ENCODE peak calls at places on chromosomes 5 and 9, in five cellular contexts. J is BJ, K is cardiac muscle cell, T is A549, Z is dorsolateral prefrontal cortex. M is an unnamed sample.

GRCh38 chr9:74285075-74285474 is 212.1 kb upstream of the RORB start:
- DNase-seq in T (no peak), K (peak; percentile 19), J (no peak), Z (no peak), M (no peak)

GRCh38 chr9:99112750-99113417 is 8.0 kb downstream of the TGFBR1 start:
- DNase-seq in T (no peak), J (no peak), K (no peak), Z (no peak), M (no peak)

GRCh38 chr9:14351206-14351605 is 37.3 kb upstream of the NFIB start:
- DNase-seq in K (no peak), J (no peak), T (no peak), Z (no peak), M (no peak)

GRCh38 chr5:56415356-56415765 is 182.2 kb upstream of the ANKRD55 start:
- DNase-seq in K (no peak), J (peak; percentile 28), Z (no peak), T (no peak), M (no peak)

GRCh38 chr5:158126442-158127399 is 267.8 kb upstream of the CLINT1 start:
- DNase-seq in Z (no peak), K (no peak), T (no peak), J (no peak), M (no peak)

GRCh38 chr9:130770679-130771442 is 64.2 kb upstream of the ABL1 start:
- DNase-seq in J (no peak), T (peak; percentile 71), Z (no peak), K (peak; percentile 62), M (peak; percentile 59)

GRCh38 chr9:76180541-76180940 is 213.7 kb downstream of the RFK start:
- DNase-seq in K (no peak), Z (no peak), J (no peak), T (no peak), M (no peak)

GRCh38 chr5:125992050-125992449 is 431.2 kb upstream of the GRAMD2B start:
- DNase-seq in K (no peak), J (no peak), Z (no peak), T (no peak), M (no peak)

GRCh38 chr9:38358390-38359296 is 33.9 kb upstream of the ALDH1B1 start:
- DNase-seq in T (no peak), J (no peak), Z (no peak), K (no peak), M (no peak)

GRCh38 chr5:139262414-139263139 is 31.0 kb upstream of the MATR3 start:
- DNase-seq in Z (peak; percentile 90), J (peak; percentile 31), T (peak; percentile 97), K (peak; percentile 94), M (peak; percentile 75)

GRCh38 chr5:1298723-1299510 is 4.0 kb upstream of the TERT start:
- DNase-seq in Z (peak; percentile 21), J (no peak), T (no peak), K (no peak), M (no peak)

GRCh38 chr9:8437878-8438277 is 638.3 kb upstream of the DMAC1 start:
- DNase-seq in Z (no peak), T (no peak), J (no peak), K (peak; percentile 59), M (no peak)

GRCh38 chr5:151757233-151758140 is 944 bp downstream of the ATOX1 start:
- DNase-seq in T (no peak), Z (no peak), K (no peak), J (no peak), M (no peak)

GRCh38 chr9:133707065-133707760 is 30.9 kb downstream of the SARDH start:
- DNase-seq in K (no peak), Z (no peak), T (no peak), J (no peak), M (no peak)

GRCh38 chr9:72262063-72262462 is 102.9 kb downstream of the ZFAND5 start:
- DNase-seq in K (no peak), T (no peak), J (no peak), Z (no peak), M (no peak)

GRCh38 chr9:137028281-137029057 is 432 bp upstream of the ABCA2 start:
- DNase-seq in Z (peak; percentile 81), K (peak; percentile 89), J (no peak), T (no peak), M (peak; percentile 18)

GRCh38 chr5:88786217-88786560 is 96.8 kb downstream of the MEF2C start:
- DNase-seq in T (no peak), J (no peak), K (no peak), Z (no peak), M (no peak)

GRCh38 chr9:34985311-34985899 is 4.1 kb upstream of the DNAJB5 start:
- DNase-seq in K (peak; percentile 84), Z (peak; percentile 61), T (peak; percentile 45), J (no peak), M (peak; percentile 25)

GRCh38 chr5:15285901-15286583 is 213.9 kb upstream of the FBXL7 start:
- DNase-seq in T (no peak), K (no peak), Z (no peak), J (peak; percentile 41), M (no peak)

GRCh38 chr5:35899805-35900204 is 38.6 kb downstream of the CAPSL start:
- DNase-seq in T (no peak), J (no peak), Z (no peak), K (no peak), M (no peak)

GRCh38 chr9:114344692-114345091 is 15.0 kb downstream of the ORM2 start:
- DNase-seq in K (no peak), J (no peak), Z (no peak), T (no peak), M (no peak)

GRCh38 chr9:31674264-31674663 is 710.2 kb upstream of the ACO1 start:
- DNase-seq in T (no peak), Z (no peak), J (no peak), K (no peak), M (no peak)

GRCh38 chr5:35736280-35736679 is 118.6 kb downstream of the SPEF2 start:
- DNase-seq in T (no peak), K (no peak), Z (no peak), J (no peak), M (no peak)

GRCh38 chr5:176744584-176744965 is 65.8 kb upstream of the UNC5A start:
- DNase-seq in K (no peak), Z (peak; percentile 37), J (no peak), T (peak; percentile 28), M (no peak)

GRCh38 chr5:66427043-66427442 is 169.2 kb upstream of the MAST4 start:
- DNase-seq in K (no peak), J (no peak), Z (no peak), T (no peak), M (no peak)

GRCh38 chr9:92146610-92147009 is 31.4 kb upstream of the SPTLC1 start:
- DNase-seq in K (no peak), T (no peak), J (no peak), Z (no peak), M (no peak)

GRCh38 chr5:150140830-150141229 is 14.8 kb downstream of the PDGFRB start:
- DNase-seq in K (no peak), J (peak; percentile 76), T (no peak), Z (no peak), M (no peak)

GRCh38 chr5:79284852-79285251 is 48.9 kb downstream of the JMY start:
- DNase-seq in T (no peak), J (no peak), Z (no peak), K (no peak), M (no peak)

GRCh38 chr9:83385317-83385716 is 152.9 kb downstream of the FRMD3 start:
- DNase-seq in Z (no peak), J (no peak), T (no peak), K (no peak), M (no peak)

GRCh38 chr5:9534881-9535517 is 10.9 kb downstream of the SEMA5A start:
- DNase-seq in J (no peak), Z (no peak), T (no peak), K (no peak), M (no peak)

GRCh38 chr9:129266536-129266935 is 88.5 kb upstream of the IER5L start:
- DNase-seq in K (no peak), J (no peak), Z (no peak), T (no peak), M (no peak)

GRCh38 chr5:172872997-172873491 is 39.0 kb downstream of the ERGIC1 start:
- DNase-seq in Z (peak; percentile 67), K (peak; percentile 79), T (no peak), J (no peak), M (no peak)

GRCh38 chr9:13278368-13279246 is 885 bp downstream of the MPDZ start:
- DNase-seq in K (peak; percentile 63), Z (peak; percentile 80), J (no peak), T (peak; percentile 53), M (peak; percentile 50)

GRCh38 chr9:85702881-85703280 is 38.9 kb downstream of the AGTPBP1 start:
- DNase-seq in T (no peak), J (no peak), K (peak; percentile 9), Z (no peak), M (no peak)

GRCh38 chr5:15938961-15939360 is 240.6 kb downstream of the MARCHF11 start:
- DNase-seq in T (no peak), Z (no peak), J (peak; percentile 25), K (no peak), M (no peak)

GRCh38 chr5:172713113-172713808 is 57.7 kb downstream of the DUSP1 start:
- DNase-seq in T (peak; percentile 62), J (no peak), K (peak; percentile 52), Z (peak; percentile 81), M (peak; percentile 5)

GRCh38 chr5:16578474-16578883 is 38.3 kb downstream of the RETREG1 start:
- DNase-seq in J (no peak), T (no peak), K (no peak), Z (no peak), M (peak; percentile 89)

GRCh38 chr5:179568731-179569130 is 18.4 kb downstream of the RUFY1 start:
- DNase-seq in Z (no peak), K (no peak), J (no peak), T (no peak), M (no peak)

GRCh38 chr9:86298873-86299272 is 16.5 kb upstream of the ISCA1 start:
- DNase-seq in Z (no peak), T (no peak), K (no peak), J (no peak), M (no peak)